ENCODE peak calls at places on chromosomes 2 and 18, in five cellular contexts. One of them, this sample, is unnamed.

GRCh38 chr2:150410809-150411208 is 76.7 kb downstream of the RND3 start:
- DNase-seq in CD4-positive, alpha-beta T cell: no peak
- DNase-seq in coronary artery: no peak
- DNase-seq in endothelial cell of umbilical vein: peak; percentile 85
- DNase-seq in brain microvascular endothelial cell: peak; percentile 80
- DNase-seq in this sample: peak; percentile 65

GRCh38 chr2:125471963-125472362 is 1184.0 kb upstream of the GYPC start:
- DNase-seq in CD4-positive, alpha-beta T cell: no peak
- DNase-seq in brain microvascular endothelial cell: peak; percentile 2
- DNase-seq in coronary artery: no peak
- DNase-seq in endothelial cell of umbilical vein: no peak
- DNase-seq in this sample: no peak

GRCh38 chr18:77702686-77703085 is 453.0 kb downstream of the GALR1 start:
- DNase-seq in CD4-positive, alpha-beta T cell: no peak
- DNase-seq in brain microvascular endothelial cell: peak; percentile 1
- DNase-seq in coronary artery: no peak
- DNase-seq in endothelial cell of umbilical vein: no peak
- DNase-seq in this sample: peak; percentile 5

GRCh38 chr2:189751080-189751658 is 11.4 kb downstream of the OSGEPL1 start:
- DNase-seq in brain microvascular endothelial cell: peak; percentile 47
- DNase-seq in coronary artery: no peak
- DNase-seq in CD4-positive, alpha-beta T cell: no peak
- DNase-seq in endothelial cell of umbilical vein: peak; percentile 40
- DNase-seq in this sample: peak; percentile 45

GRCh38 chr2:143161982-143162837 is 33.0 kb downstream of the ARHGAP15 start:
- DNase-seq in endothelial cell of umbilical vein: peak; percentile 17
- DNase-seq in CD4-positive, alpha-beta T cell: peak; percentile 56
- DNase-seq in coronary artery: no peak
- DNase-seq in brain microvascular endothelial cell: peak; percentile 24
- DNase-seq in this sample: peak; percentile 41

GRCh38 chr2:211085056-211085680 is 528.8 kb downstream of the CPS1 start:
- DNase-seq in brain microvascular endothelial cell: peak; percentile 22
- DNase-seq in coronary artery: no peak
- DNase-seq in endothelial cell of umbilical vein: peak; percentile 43
- DNase-seq in CD4-positive, alpha-beta T cell: no peak
- DNase-seq in this sample: peak; percentile 26

GRCh38 chr2:85259101-85259590 is 68.6 kb downstream of the TGOLN2 start:
- DNase-seq in coronary artery: no peak
- DNase-seq in brain microvascular endothelial cell: peak; percentile 39
- DNase-seq in endothelial cell of umbilical vein: no peak
- DNase-seq in CD4-positive, alpha-beta T cell: no peak
- DNase-seq in this sample: no peak

GRCh38 chr2:28201711-28202180 is 190.9 kb upstream of the FOSL2 start:
- DNase-seq in CD4-positive, alpha-beta T cell: no peak
- DNase-seq in brain microvascular endothelial cell: no peak
- DNase-seq in endothelial cell of umbilical vein: no peak
- DNase-seq in coronary artery: no peak
- DNase-seq in this sample: no peak

GRCh38 chr2:219486424-219486959 is 12.2 kb upstream of the GMPPA start:
- DNase-seq in endothelial cell of umbilical vein: no peak
- DNase-seq in CD4-positive, alpha-beta T cell: no peak
- DNase-seq in brain microvascular endothelial cell: no peak
- DNase-seq in coronary artery: no peak
- DNase-seq in this sample: no peak

GRCh38 chr2:73979686-73980085 is 5.0 kb upstream of the TET3 start:
- DNase-seq in endothelial cell of umbilical vein: peak; percentile 63
- DNase-seq in coronary artery: no peak
- DNase-seq in CD4-positive, alpha-beta T cell: no peak
- DNase-seq in brain microvascular endothelial cell: peak; percentile 77
- DNase-seq in this sample: peak; percentile 87

GRCh38 chr18:63440219-63440618 is 17.9 kb upstream of the VPS4B start:
- DNase-seq in brain microvascular endothelial cell: peak; percentile 11
- DNase-seq in CD4-positive, alpha-beta T cell: no peak
- DNase-seq in endothelial cell of umbilical vein: no peak
- DNase-seq in coronary artery: no peak
- DNase-seq in this sample: no peak

GRCh38 chr2:111032721-111033532 is 87.8 kb upstream of the BCL2L11 start:
- DNase-seq in coronary artery: peak; percentile 26
- DNase-seq in CD4-positive, alpha-beta T cell: no peak
- DNase-seq in brain microvascular endothelial cell: no peak
- DNase-seq in endothelial cell of umbilical vein: no peak
- DNase-seq in this sample: no peak